ENCODE peak calls at places on chromosomes 11 and 22, in seven cellular contexts. F is cardiac muscle cell, H is sigmoid colon, O is IMR-90, R is neuronal stem cell, C is breast epithelium, A is colonic mucosa. M is an unnamed sample.
A peak's percentile ranks its signal among the peaks of the same experiment; 100 is the strongest.

GRCh38 chr11:134529212-134530096 is 117.4 kb upstream of the B3GAT1 start:
- DNase-seq in F (no peak), H (peak; percentile 61), O (no peak), R (no peak), C (no peak), A (peak; percentile 11), M (peak; percentile 41)

GRCh38 chr22:24500251-24500820 is 5.2 kb downstream of the UPB1 start:
- DNase-seq in F (no peak), H (no peak), O (no peak), R (no peak), C (no peak), A (no peak), M (no peak)

GRCh38 chr11:68472778-68473177 is 12.2 kb downstream of the PPP6R3 start:
- DNase-seq in F (no peak), H (no peak), O (no peak), R (no peak), C (no peak), A (no peak), M (no peak)

GRCh38 chr22:48718818-48719500 is 1108.7 kb downstream of the BRD1 start:
- DNase-seq in F (no peak), H (peak; percentile 64), O (no peak), R (no peak), C (no peak), A (no peak), M (no peak)

GRCh38 chr22:44400763-44401060 is 88.0 kb upstream of the SHISAL1 start:
- DNase-seq in F (no peak), H (peak; percentile 6), O (no peak), R (no peak), C (no peak), A (no peak), M (no peak)

GRCh38 chr22:29664731-29665130 is 55.1 kb upstream of the CABP7 start:
- DNase-seq in F (peak; percentile 10), H (no peak), O (peak; percentile 40), R (no peak), C (peak; percentile 26), A (no peak), M (no peak)

GRCh38 chr22:36351921-36352774 is 35.6 kb downstream of the MYH9 start:
- DNase-seq in F (no peak), H (no peak), O (no peak), R (no peak), C (peak; percentile 76), A (no peak), M (peak; percentile 74)

GRCh38 chr11:59285716-59286260 is 72.9 kb upstream of the OR5AN1 start:
- DNase-seq in F (no peak), H (no peak), O (no peak), R (no peak), C (no peak), A (no peak), M (no peak)

GRCh38 chr22:23207786-23208325 is 27.5 kb downstream of the BCR start:
- DNase-seq in F (no peak), H (no peak), O (no peak), R (no peak), C (no peak), A (no peak), M (no peak)

GRCh38 chr11:2728663-2729332 is 29.0 kb upstream of the KCNQ1OT1 start:
- DNase-seq in F (no peak), H (no peak), O (no peak), R (no peak), C (no peak), A (no peak), M (no peak)

GRCh38 chr11:46383974-46384701 is 2.7 kb downstream of the MDK start:
- DNase-seq in F (no peak), H (no peak), O (no peak), R (no peak), C (no peak), A (peak; percentile 83), M (no peak)

GRCh38 chr22:32722441-32722840 is 79.1 kb upstream of the TIMP3 start:
- DNase-seq in F (no peak), H (no peak), O (no peak), R (no peak), C (no peak), A (no peak), M (no peak)

GRCh38 chr22:25362215-25362882 is 142.9 kb downstream of the CRYBB2 start:
- DNase-seq in F (peak; percentile 54), H (peak; percentile 77), O (peak; percentile 38), R (peak; percentile 67), C (no peak), A (peak; percentile 75), M (peak; percentile 63)

GRCh38 chr11:27416568-27417176 is 53.7 kb upstream of the CCDC34 start:
- DNase-seq in F (no peak), H (no peak), O (no peak), R (no peak), C (no peak), A (no peak), M (no peak)

GRCh38 chr11:46294365-46295309 is 17.2 kb downstream of the CREB3L1 start:
- DNase-seq in F (peak; percentile 88), H (peak; percentile 76), O (peak; percentile 97), R (peak; percentile 70), C (no peak), A (no peak), M (no peak)

GRCh38 chr11:952406-953385 is 27.0 kb downstream of the AP2A2 start:
- DNase-seq in F (peak; percentile 63), H (no peak), O (peak; percentile 67), R (no peak), C (no peak), A (peak; percentile 86), M (peak; percentile 92)

GRCh38 chr11:65558002-65558784 is at the start of gene LTBP3:
- DNase-seq in F (peak; percentile 94), H (peak; percentile 94), O (peak; percentile 71), R (no peak), C (peak; percentile 81), A (peak; percentile 70), M (peak; percentile 82)

GRCh38 chr11:80350541-80350940 is 909.7 kb upstream of the TENM4 start:
- DNase-seq in F (no peak), H (no peak), O (no peak), R (no peak), C (no peak), A (peak; percentile 44), M (peak; percentile 59)

GRCh38 chr11:1780700-1781592 is 17.2 kb upstream of the CTSD start:
- DNase-seq in F (no peak), H (peak; percentile 66), O (no peak), R (no peak), C (no peak), A (no peak), M (no peak)

GRCh38 chr11:85589373-85589772 is 37.8 kb downstream of the DLG2 start:
- DNase-seq in F (no peak), H (no peak), O (no peak), R (peak; percentile 4), C (no peak), A (no peak), M (no peak)

DNA sequence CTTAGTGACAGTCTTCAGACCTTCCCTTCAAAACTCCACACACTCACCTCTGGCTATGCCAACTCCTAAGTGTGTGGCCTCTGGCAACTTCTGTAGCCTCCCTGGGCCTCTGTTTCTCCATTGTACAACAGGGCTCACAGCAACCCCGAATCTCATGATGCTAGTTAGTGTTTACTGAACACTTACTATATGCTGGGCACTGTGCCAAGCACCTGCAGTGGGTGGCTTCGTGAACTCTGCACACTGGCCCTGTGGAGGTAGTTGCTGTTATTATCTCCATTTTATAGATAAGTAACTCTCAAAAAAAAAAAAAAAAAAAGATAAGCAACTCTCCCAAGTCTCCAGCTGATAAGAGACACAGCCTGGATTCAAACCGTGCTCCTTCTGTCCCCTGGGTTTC is 7.5 kb upstream of the TP53I11 start:
- DNase-seq in F (no peak), H (no peak), O (no peak), R (no peak), C (no peak), A (peak; percentile 82), M (no peak)
- H3K4me1 ChIP-seq in F (peaks cover 25% of the 10 kb centered on the region), H (no peaks in the 10 kb centered on the region), O (peaks cover 9% of the 10 kb centered on the region), R (peaks cover 47% of the 10 kb centered on the region), C (no peaks in the 10 kb centered on the region), A (peaks cover 11% of the 10 kb centered on the region), M (peaks cover 5% of the 10 kb centered on the region)

DNA sequence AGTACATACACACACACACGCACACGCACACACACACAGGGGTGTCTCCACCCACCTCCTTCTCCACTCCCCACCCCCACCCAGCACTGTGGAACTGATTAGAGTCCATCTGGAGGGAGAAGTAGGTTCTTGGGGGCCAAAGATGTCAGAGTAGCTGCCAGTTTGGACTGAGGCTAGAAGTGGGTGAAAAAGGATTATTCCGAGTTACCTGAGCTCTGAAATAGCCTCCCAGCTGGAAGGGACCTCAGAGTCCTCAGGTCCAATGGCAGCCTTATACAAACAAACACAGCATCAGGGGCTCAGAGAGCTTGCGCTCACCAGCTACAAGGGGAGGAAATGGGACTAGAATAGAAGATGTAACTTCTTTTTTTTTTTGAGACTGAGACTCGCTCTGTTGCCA is 20.8 kb downstream of the IL10RA start:
- DNase-seq in F (no peak), H (no peak), O (no peak), R (no peak), C (no peak), A (peak; percentile 11), M (no peak)
- H3K4me3 ChIP-seq in F (no peak overlapping the region), H (no peak overlapping the region), O (no peak overlapping the region), R (no peak overlapping the region), C (no peak overlapping the region), A (no peak overlapping the region), M (no peak overlapping the region)

GRCh38 chr11:48105096-48105990 is 111.3 kb upstream of the OR4B1 start:
- DNase-seq in F (no peak), H (no peak), O (no peak), R (no peak), C (no peak), A (no peak), M (no peak)
- H3K4me1 ChIP-seq in F (peaks cover 16% of the 10 kb centered on the region), H (no peaks in the 10 kb centered on the region), O (peaks cover 11% of the 10 kb centered on the region), R (peaks cover 15% of the 10 kb centered on the region), C (no peaks in the 10 kb centered on the region), A (peaks cover 4% of the 10 kb centered on the region), M (peaks cover 29% of the 10 kb centered on the region)

DNA sequence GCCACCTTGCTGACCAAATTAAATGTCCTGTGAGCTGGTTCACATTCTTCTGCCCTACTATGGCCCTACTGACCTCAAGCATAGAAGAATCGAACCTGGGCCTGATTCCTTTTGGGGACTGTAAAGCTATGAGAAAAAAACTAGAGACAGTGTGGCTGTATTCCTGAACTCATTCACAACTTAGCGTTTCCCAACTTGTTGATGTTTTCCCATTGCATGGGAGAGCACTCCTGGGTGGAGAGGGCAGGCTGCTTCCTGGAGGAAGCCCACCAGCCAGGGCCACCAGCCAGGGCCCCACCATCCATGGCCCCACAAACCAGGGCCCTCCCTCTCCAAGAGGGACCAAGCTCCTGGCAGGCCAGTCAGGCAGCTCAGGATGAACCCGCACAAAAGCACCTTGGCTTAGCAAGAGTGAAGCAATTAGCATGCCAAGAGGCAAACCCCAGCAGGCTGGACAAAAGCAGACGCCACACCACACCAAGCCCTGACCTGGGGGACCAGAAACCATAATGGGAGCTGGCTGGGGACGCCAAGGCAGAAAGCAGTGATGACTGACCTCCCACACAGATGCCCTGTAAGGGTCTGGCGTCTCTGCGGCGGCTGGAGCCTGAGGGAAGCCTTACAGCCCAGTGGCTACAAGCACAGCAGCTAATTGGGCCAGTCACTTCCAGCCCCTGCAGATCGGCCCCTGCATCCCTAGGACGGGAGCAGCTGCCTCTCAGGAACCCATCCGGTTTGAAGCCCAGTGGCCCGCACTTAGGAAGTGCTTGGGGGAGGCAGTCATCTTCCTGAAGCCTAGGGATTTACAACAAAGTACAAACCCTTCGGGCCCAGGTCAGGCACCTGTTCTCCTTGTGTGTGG is 2.1 kb downstream of the CERK start:
- DNase-seq in F (no peak), H (no peak), O (no peak), R (no peak), C (no peak), A (no peak), M (peak; percentile 27)
- H3K4me3 ChIP-seq in F (peak overlapping the region; percentile 61), H (peak overlapping the region; percentile 73), O (no peak overlapping the region), R (no peak overlapping the region), C (no peak overlapping the region), A (peak overlapping the region; percentile 84), M (no peak overlapping the region)

M was measured in Caco-2.